ENCODE peak calls at places on chromosomes 11 and 22, in eight cellular contexts. V, H, J, Y, M, B, T and E are unnamed samples. For H3K4me1 and H3K36me3, the result is how much of the 10 kb centered on the place peaks cover.

GRCh38 chr11:64745523-64746328 is 1.8 kb upstream of the RASGRP2 start:
- DNase-seq in V (peak), H (peak), J (peak), Y (peak), M (peak), B (peak), T (peak), E (no peak)

GRCh38 chr22:38531251-38531956 is 25.3 kb upstream of the DDX17 start:
- DNase-seq in V (no peak), H (no peak), J (no peak), Y (no peak), M (no peak), B (no peak), T (no peak), E (no peak)

GRCh38 chr22:37279469-37279868 is 2.8 kb upstream of the CYTH4 start:
- DNase-seq in V (no peak), H (no peak), J (peak), Y (no peak), M (no peak), B (no peak), T (no peak), E (no peak)

GRCh38 chr11:130204703-130205095 is 45.1 kb downstream of the ST14 start:
- DNase-seq in V (no peak), H (no peak), J (peak), Y (no peak), M (peak), B (no peak), T (no peak), E (peak)

GRCh38 chr22:24146190-24146616 is 35.1 kb upstream of the SUSD2 start:
- DNase-seq in V (peak), H (peak), J (peak), Y (peak), M (peak), B (peak), T (peak), E (no peak)

GRCh38 chr11:134142536-134142935 is 73.7 kb downstream of the JAM3 start:
- DNase-seq in V (no peak), H (no peak), J (no peak), Y (peak), M (no peak), B (no peak), T (no peak), E (no peak)

GRCh38 chr22:37456351-37456750 is 29.1 kb upstream of the ELFN2 start:
- DNase-seq in V (no peak), H (no peak), J (no peak), Y (no peak), M (no peak), B (no peak), T (no peak), E (no peak)

GRCh38 chr11:9719949-9720646 is 56.2 kb downstream of the SWAP70 start:
- DNase-seq in V (no peak), H (no peak), J (no peak), Y (no peak), M (no peak), B (no peak), T (no peak), E (no peak)

GRCh38 chr11:128692750-128693578 is 908 bp upstream of the FLI1 start:
- DNase-seq in V (peak), H (no peak), J (peak), Y (peak), M (peak), B (no peak), T (no peak), E (peak)

GRCh38 chr11:48384670-48385069 is 18.4 kb upstream of the OR4C5 start:
- DNase-seq in V (no peak), H (no peak), J (no peak), Y (no peak), M (no peak), B (no peak), T (no peak), E (no peak)
- H3K4me1 ChIP-seq in V (under half), H (under half), J (under half), Y (under half), M (under half), B (under half), T (under half), E (under half)

GRCh38 chr11:429391-429790 is 12.4 kb downstream of the ANO9 start:
- DNase-seq in V (no peak), H (no peak), J (peak), Y (no peak), M (no peak), B (no peak), T (no peak), E (no peak)
- H3K36me3 ChIP-seq in V (under half), H (under half), J (under half), Y (under half), M (under half), B (under half), T (under half), E (under half)

GRCh38 chr22:33854724-33855123 is 65.6 kb downstream of the LARGE1 start:
- DNase-seq in V (no peak), H (no peak), J (no peak), Y (no peak), M (no peak), B (no peak), T (no peak), E (no peak)

GRCh38 chr22:33851985-33852384 is 68.3 kb downstream of the LARGE1 start:
- DNase-seq in V (no peak), H (no peak), J (no peak), Y (no peak), M (no peak), B (no peak), T (no peak), E (no peak)

GRCh38 chr22:33850724-33851123 is 69.6 kb downstream of the LARGE1 start:
- DNase-seq in V (no peak), H (no peak), J (no peak), Y (no peak), M (no peak), B (no peak), T (no peak), E (no peak)

GRCh38 chr22:33851240-33851639 is 69.0 kb downstream of the LARGE1 start:
- DNase-seq in V (peak), H (no peak), J (no peak), Y (no peak), M (no peak), B (no peak), T (no peak), E (no peak)

DNA sequence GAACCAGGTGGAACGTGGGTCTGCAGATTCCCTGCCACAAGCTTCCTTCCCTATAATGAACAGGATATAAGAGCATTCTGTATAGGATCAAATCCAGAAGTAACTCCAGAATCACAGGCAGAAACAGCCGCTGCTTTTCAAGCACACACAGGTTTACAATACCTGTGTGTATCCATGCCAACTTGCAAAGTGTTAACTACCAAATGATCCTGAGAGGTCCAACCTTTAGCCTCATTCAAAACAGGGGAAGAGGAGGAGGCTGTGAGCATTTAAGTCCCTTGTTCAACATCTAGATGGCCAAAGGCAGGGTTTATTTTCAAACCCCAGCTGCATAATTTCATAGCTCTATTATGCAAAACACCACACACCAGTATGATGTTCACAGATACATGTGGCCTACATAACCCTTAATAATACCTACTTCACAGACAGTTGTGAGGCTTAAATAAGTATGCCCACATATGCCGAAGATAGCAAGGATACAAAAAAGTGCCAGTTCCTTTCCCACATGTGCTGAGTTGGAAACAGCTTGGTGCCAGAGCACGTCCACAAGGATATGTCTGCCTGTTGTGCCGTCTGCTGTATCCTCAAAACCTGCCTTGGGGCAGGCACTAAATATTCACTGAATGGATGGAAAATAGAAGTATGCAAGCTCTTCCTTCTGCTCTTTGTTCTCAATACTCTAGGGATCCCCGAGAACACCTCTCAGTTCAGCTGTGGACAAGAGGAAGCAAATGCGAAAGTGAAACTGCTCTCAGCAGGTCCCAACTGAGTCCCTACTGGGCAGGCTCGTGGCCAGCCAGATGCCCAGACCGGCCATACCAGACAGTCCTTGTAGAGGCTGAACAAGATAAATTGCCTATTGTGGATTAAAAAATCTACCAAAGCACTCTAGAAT is 66.8 kb downstream of the LARGE1 start:
- DNase-seq in V (peak), H (peak), J (peak), Y (peak), M (peak), B (peak), T (peak), E (no peak)
- H3K4me1 ChIP-seq in V (under half), H (under half), J (under half), Y (under half), M (under half), B (under half), T (under half), E (under half)

DNA sequence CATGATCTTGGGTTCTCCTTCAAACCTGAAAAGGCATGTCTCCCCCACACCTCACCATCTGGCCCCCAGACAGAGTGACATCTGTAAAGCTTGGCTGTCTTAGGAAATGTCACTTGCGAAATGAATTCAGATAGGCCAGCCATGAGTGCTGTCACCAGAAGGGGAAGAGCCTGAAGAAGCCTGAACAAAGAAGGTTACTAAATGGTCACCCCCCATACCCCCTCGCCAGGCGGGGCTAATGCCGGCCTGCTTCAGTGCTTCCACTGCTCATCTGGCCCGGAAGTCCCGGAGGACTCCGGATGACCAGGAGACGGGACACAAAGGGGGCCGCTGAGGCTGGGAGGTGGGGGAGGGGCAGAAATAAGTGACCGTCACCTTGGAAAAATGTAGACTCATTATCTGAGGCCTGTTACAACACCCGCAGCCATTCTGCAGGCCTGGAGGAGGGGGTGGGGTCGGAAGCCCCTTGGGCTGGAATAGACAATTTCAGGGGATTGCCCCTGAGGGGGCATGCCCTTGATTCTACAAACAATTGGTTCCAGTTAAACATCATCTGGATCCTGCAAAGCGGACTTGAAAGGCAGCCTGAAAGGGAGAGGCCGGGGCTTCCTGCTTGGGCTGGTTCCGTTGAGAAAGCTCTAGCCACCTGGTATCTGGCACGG is 43.2 kb downstream of the NAT10 start:
- DNase-seq in V (no peak), H (no peak), J (no peak), Y (no peak), M (no peak), B (no peak), T (no peak), E (no peak)
- H3K36me3 ChIP-seq in V (half or more), H (half or more), J (half or more), Y (under half), M (half or more), B (under half), T (under half), E (half or more)

GRCh38 chr11:18590573-18590972 is 2.0 kb upstream of the UEVLD start:
- DNase-seq in V (no peak), H (no peak), J (no peak), Y (no peak), M (no peak), B (no peak), T (no peak), E (no peak)
- H3K4me1 ChIP-seq in V (under half), H (under half), J (under half), Y (under half), M (under half), B (under half), T (under half), E (under half)

GRCh38 chr11:62139526-62140301 is 15.9 kb downstream of the INCENP start:
- DNase-seq in V (no peak), H (no peak), J (peak), Y (no peak), M (no peak), B (no peak), T (no peak), E (no peak)

GRCh38 chr11:62138630-62139425 is 15.0 kb downstream of the INCENP start:
- DNase-seq in V (no peak), H (no peak), J (peak), Y (no peak), M (no peak), B (no peak), T (no peak), E (no peak)

GRCh38 chr11:62137881-62138629 is 14.2 kb downstream of the INCENP start:
- DNase-seq in V (no peak), H (no peak), J (no peak), Y (no peak), M (no peak), B (no peak), T (no peak), E (no peak)

GRCh38 chr11:62140302-62141110 is 16.7 kb downstream of the INCENP start:
- DNase-seq in V (no peak), H (no peak), J (peak), Y (no peak), M (no peak), B (no peak), T (no peak), E (no peak)

DNA sequence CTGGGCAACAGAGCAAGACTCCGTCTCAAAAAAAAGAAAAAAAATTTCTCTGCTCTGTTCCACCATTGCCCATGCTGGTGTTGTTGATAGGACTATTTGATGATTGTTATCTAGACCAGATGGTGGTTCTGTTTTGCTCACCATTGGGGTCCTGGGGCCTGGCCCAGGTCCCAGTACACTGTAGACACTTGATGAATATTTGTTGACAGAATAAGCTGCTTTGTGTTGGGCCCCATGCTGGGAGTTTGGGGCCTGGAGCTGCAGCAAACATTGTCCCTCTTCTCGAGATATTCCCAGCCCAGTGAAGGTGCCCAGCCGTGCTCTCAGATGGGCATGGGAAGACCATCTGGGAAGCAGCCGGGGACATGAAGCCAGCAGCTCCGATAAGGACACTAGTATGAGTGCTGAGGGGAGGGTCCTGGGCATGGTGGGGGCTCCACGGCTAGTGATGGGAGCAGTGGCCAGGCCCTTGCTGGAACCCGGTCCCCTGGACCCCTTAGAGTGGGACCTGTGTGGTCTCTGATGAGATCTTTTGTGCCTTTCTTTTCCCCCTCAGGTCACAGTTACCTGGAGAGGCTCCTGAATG is 13.6 kb downstream of the INCENP start:
- DNase-seq in V (no peak), H (no peak), J (no peak), Y (no peak), M (no peak), B (no peak), T (no peak), E (no peak)
- H3K36me3 ChIP-seq in V (under half), H (under half), J (under half), Y (under half), M (half or more), B (under half), T (under half), E (half or more)